ENCODE peak calls at places on chromosome 21, in nine cellular contexts. Q is ureter, M is foreskin keratinocyte, N is kidney, W is dermis microvascular lymphatic vessel endothelial cell, X is hippocampal formation, O is AG04450, G is GM19239, P is sigmoid colon. U is an unnamed sample.

GRCh38 chr21:14995695-14996490 is 68.9 kb downstream of the NRIP1 start:
- DNase-seq in Q (no peak), P (no peak), G (no peak), N (no peak), X (no peak), O (no peak), M (no peak), W (peak; percentile 88), U (no peak)

GRCh38 chr21:34642211-34643075 is 26.4 kb upstream of the CLIC6 start:
- DNase-seq in G (peak; percentile 25), M (peak; percentile 17), N (no peak), Q (peak; percentile 41), O (no peak), W (no peak), P (no peak), X (no peak), U (peak; percentile 44)

GRCh38 chr21:44262338-44263048 is 796 bp upstream of the DNMT3L start:
- DNase-seq in M (no peak), X (no peak), P (no peak), N (peak; percentile 68), O (no peak), W (no peak), G (no peak), Q (no peak), U (no peak)

GRCh38 chr21:34243562-34243961 is 120.2 kb upstream of the KCNE2 start:
- DNase-seq in Q (no peak), N (no peak), W (peak; percentile 17), P (no peak), O (no peak), M (no peak), X (no peak), G (peak; percentile 17), U (no peak)

GRCh38 chr21:43917515-43918384 is 52.7 kb downstream of the AGPAT3 start:
- DNase-seq in N (peak; percentile 22), Q (no peak), G (no peak), P (peak; percentile 41), X (no peak), O (no peak), M (no peak), W (no peak), U (no peak)

GRCh38 chr21:34962586-34963222 is 86.4 kb downstream of the RUNX1 start:
- DNase-seq in O (no peak), M (no peak), N (no peak), X (no peak), P (no peak), W (no peak), G (no peak), Q (no peak), U (no peak)

GRCh38 chr21:16071082-16071481 is 341.3 kb downstream of the USP25 start:
- DNase-seq in W (no peak), Q (no peak), X (peak; percentile 79), G (no peak), N (peak; percentile 43), O (no peak), P (peak; percentile 63), M (no peak), U (no peak)

GRCh38 chr21:15379776-15380175 is 315.0 kb upstream of the NRIP1 start:
- DNase-seq in M (no peak), O (no peak), W (no peak), N (no peak), P (no peak), Q (no peak), X (no peak), G (no peak), U (no peak)

GRCh38 chr21:38376693-38377092 is 119.9 kb downstream of the KCNJ15 start:
- DNase-seq in X (no peak), G (no peak), O (no peak), M (no peak), Q (no peak), P (no peak), N (no peak), W (peak; percentile 55), U (no peak)

GRCh38 chr21:39630827-39631226 is 18.1 kb downstream of the B3GALT5 start:
- DNase-seq in N (no peak), M (no peak), W (no peak), X (no peak), O (no peak), P (no peak), Q (no peak), G (no peak), U (no peak)

GRCh38 chr21:45150630-45151265 is 76.4 kb downstream of the ADARB1 start:
- DNase-seq in P (peak; percentile 48), O (no peak), G (no peak), Q (peak; percentile 22), N (no peak), W (no peak), M (no peak), X (no peak), U (no peak)

GRCh38 chr21:21213297-21213696 is 215.1 kb downstream of the NCAM2 start:
- DNase-seq in P (no peak), Q (no peak), M (no peak), W (no peak), G (no peak), O (no peak), X (no peak), N (no peak), U (no peak)

GRCh38 chr21:38474124-38474523 is 24.2 kb downstream of the ERG start:
- DNase-seq in Q (no peak), X (no peak), W (no peak), M (no peak), P (no peak), O (no peak), N (no peak), G (no peak), U (no peak)

GRCh38 chr21:14526199-14526598 is 19.9 kb downstream of the SAMSN1 start:
- DNase-seq in Q (no peak), G (no peak), N (no peak), O (no peak), W (no peak), P (no peak), M (no peak), X (no peak), U (no peak)

GRCh38 chr21:38841472-38841871 is 35.7 kb downstream of the ETS2 start:
- DNase-seq in O (no peak), X (no peak), W (no peak), Q (no peak), N (no peak), G (no peak), M (no peak), P (no peak), U (no peak)

GRCh38 chr21:26842976-26843911 is 2.0 kb downstream of the ADAMTS1 start:
- DNase-seq in M (peak; percentile 75), Q (peak; percentile 94), P (peak; percentile 97), W (no peak), G (no peak), N (peak; percentile 96), X (peak; percentile 77), O (peak; percentile 87), U (no peak)

GRCh38 chr21:45281411-45282282 is 6.0 kb downstream of the POFUT2 start:
- DNase-seq in G (no peak), O (no peak), Q (peak; percentile 41), P (peak; percentile 66), X (peak; percentile 27), W (no peak), M (no peak), N (peak; percentile 65), U (no peak)

GRCh38 chr21:29719561-29719960 is 220.2 kb downstream of the GRIK1 start:
- DNase-seq in M (no peak), P (no peak), O (no peak), N (no peak), X (no peak), W (no peak), Q (no peak), G (no peak), U (no peak)

GRCh38 chr21:30336596-30336995 is 898 bp downstream of the KRTAP27-1 start:
- DNase-seq in G (no peak), N (no peak), M (no peak), X (no peak), O (no peak), P (no peak), Q (no peak), W (no peak), U (no peak)

GRCh38 chr21:42798106-42798505 is 81.2 kb downstream of the WDR4 start:
- DNase-seq in W (no peak), G (no peak), Q (no peak), N (no peak), O (no peak), M (no peak), P (no peak), X (no peak), U (no peak)

GRCh38 chr21:9758888-9759287 is 762.5 kb upstream of the TPTE start:
- DNase-seq in X (no peak), Q (no peak), G (no peak), W (no peak), P (no peak), M (no peak), O (no peak), N (peak; percentile 80), U (no peak)

GRCh38 chr21:36188081-36188681 is 31.6 kb downstream of the DOP1B start:
- DNase-seq in Q (no peak), N (peak; percentile 55), M (no peak), X (no peak), W (no peak), P (no peak), G (no peak), O (no peak), U (no peak)

GRCh38 chr21:36980280-36981048 is 14.0 kb upstream of the HLCS start:
- DNase-seq in W (no peak), O (no peak), G (no peak), Q (no peak), P (no peak), X (no peak), M (no peak), N (peak; percentile 82), U (no peak)

GRCh38 chr21:37873655-37874054 is 42.6 kb downstream of the KCNJ6 start:
- DNase-seq in G (no peak), O (no peak), P (no peak), Q (no peak), N (no peak), W (no peak), M (no peak), X (no peak), U (no peak)

GRCh38 chr21:44920694-44921604 is at the start of gene ITGB2:
- DNase-seq in M (no peak), X (no peak), P (no peak), W (no peak), N (peak; percentile 82), Q (no peak), G (no peak), O (no peak), U (peak; percentile 71)

GRCh38 chr21:31358148-31358547 is 14.1 kb upstream of the TIAM1 start:
- DNase-seq in P (no peak), O (no peak), X (no peak), G (no peak), W (no peak), Q (no peak), N (no peak), M (no peak), U (no peak)

GRCh38 chr21:28126521-28127317 is 866.0 kb downstream of the LTN1 start:
- DNase-seq in W (no peak), O (no peak), M (no peak), G (no peak), Q (no peak), X (no peak), N (no peak), P (no peak), U (no peak)

GRCh38 chr21:42097274-42097673 is 26.2 kb downstream of the UMODL1 start:
- DNase-seq in O (no peak), P (no peak), W (no peak), X (no peak), N (no peak), M (no peak), G (no peak), Q (no peak), U (no peak)

GRCh38 chr21:41894922-41895557 is 15.9 kb upstream of the PRDM15 start:
- DNase-seq in P (peak; percentile 40), M (no peak), Q (no peak), W (no peak), N (no peak), X (no peak), O (peak; percentile 56), G (no peak), U (no peak)

GRCh38 chr21:38400195-38400695 is 98.0 kb downstream of the ERG start:
- DNase-seq in G (no peak), W (no peak), N (no peak), X (no peak), P (no peak), M (no peak), Q (no peak), O (no peak), U (no peak)

GRCh38 chr21:44589094-44589493 is 3.2 kb downstream of the KRTAP10-6 start:
- DNase-seq in X (no peak), N (no peak), Q (no peak), W (no peak), O (no peak), M (no peak), G (no peak), P (no peak), U (no peak)

U was measured in GM13977.